ENCODE peak calls at places on chromosomes 12 and 14, in five cellular contexts. M is activated T-cell treated with anti-CD3 and anti-CD28 coated beads, Interleukin-2, amount 50 U/mL, for 1 hour; D is NCI-H1092 treated with DMSO at 0.1 percent for 48 hours; Z is endothelial cell; R is HEK293T. B is an unnamed sample.

GRCh38 chr12:102093319-102093718 is 26.6 kb downstream of the NUP37 start:
- DNase-seq in M (no peak), D (no peak), Z (no peak), R (no peak), B (no peak)

GRCh38 chr12:113929312-113929989 is 36.7 kb downstream of the RBM19 start:
- DNase-seq in M (no peak), D (no peak), Z (no peak), R (no peak), B (no peak)

GRCh38 chr12:91194500-91194899 is 11.9 kb upstream of the DCN start:
- DNase-seq in M (no peak), D (no peak), Z (no peak), R (no peak), B (no peak)

GRCh38 chr14:95515080-95515489 is 1.4 kb downstream of the SYNE3 start:
- DNase-seq in M (peak), D (no peak), Z (no peak), R (no peak), B (no peak)

GRCh38 chr12:71509705-71510104 is 70.1 kb downstream of the LGR5 start:
- DNase-seq in M (no peak), D (no peak), Z (no peak), R (no peak), B (no peak)

GRCh38 chr14:23123419-23123818 is 4.4 kb upstream of the CEBPE start:
- DNase-seq in M (no peak), D (no peak), Z (no peak), R (no peak), B (no peak)

GRCh38 chr12:97643961-97644360 is 181.4 kb downstream of the RMST start:
- DNase-seq in M (no peak), D (no peak), Z (no peak), R (no peak), B (no peak)

GRCh38 chr12:24507827-24508226 is 441.1 kb downstream of the BCAT1 start:
- DNase-seq in M (no peak), D (no peak), Z (no peak), R (no peak), B (no peak)

GRCh38 chr14:93009471-93010117 is 86.6 kb downstream of the CHGA start:
- DNase-seq in M (no peak), D (no peak), Z (no peak), R (no peak), B (peak)

GRCh38 chr12:93855265-93855664 is 178.1 kb downstream of the CRADD start:
- DNase-seq in M (no peak), D (no peak), Z (no peak), R (no peak), B (no peak)

B was measured in SK-N-DZ.